ENCODE peak calls at places on chromosomes 2 and 18, in four cellular contexts. One of them, this sample, is unnamed.

GRCh38 chr2:201938816-201939180 is 94.9 kb upstream of the FZD7 start:
- DNase-seq in activated naive CD8-positive, alpha-beta T cell treated with anti-CD3 and anti-CD28 coated beads, Interleukin-2, amount 10 ng/mL, durations not matched to agents 7 days and 5 days: no peak
- DNase-seq in prostate gland: no peak
- DNase-seq in GM20000: no peak
- DNase-seq in this sample: no peak

GRCh38 chr18:48539406-48540328 is 836 bp downstream of the CTIF start:
- DNase-seq in activated naive CD8-positive, alpha-beta T cell treated with anti-CD3 and anti-CD28 coated beads, Interleukin-2, amount 10 ng/mL, durations not matched to agents 7 days and 5 days: peak
- DNase-seq in prostate gland: no peak
- DNase-seq in GM20000: peak
- DNase-seq in this sample: no peak

GRCh38 chr2:51846796-51847195 is 814.9 kb upstream of the NRXN1 start:
- DNase-seq in activated naive CD8-positive, alpha-beta T cell treated with anti-CD3 and anti-CD28 coated beads, Interleukin-2, amount 10 ng/mL, durations not matched to agents 7 days and 5 days: no peak
- DNase-seq in prostate gland: no peak
- DNase-seq in GM20000: no peak
- DNase-seq in this sample: no peak

GRCh38 chr2:126300348-126300747 is 355.6 kb upstream of the GYPC start:
- DNase-seq in activated naive CD8-positive, alpha-beta T cell treated with anti-CD3 and anti-CD28 coated beads, Interleukin-2, amount 10 ng/mL, durations not matched to agents 7 days and 5 days: no peak
- DNase-seq in prostate gland: no peak
- DNase-seq in GM20000: no peak
- DNase-seq in this sample: no peak

GRCh38 chr2:120195575-120195974 is 27.6 kb downstream of the TMEM185B start:
- DNase-seq in activated naive CD8-positive, alpha-beta T cell treated with anti-CD3 and anti-CD28 coated beads, Interleukin-2, amount 10 ng/mL, durations not matched to agents 7 days and 5 days: no peak
- DNase-seq in prostate gland: no peak
- DNase-seq in GM20000: no peak
- DNase-seq in this sample: no peak

GRCh38 chr2:180573951-180574350 is 406.5 kb upstream of the UBE2E3 start:
- DNase-seq in activated naive CD8-positive, alpha-beta T cell treated with anti-CD3 and anti-CD28 coated beads, Interleukin-2, amount 10 ng/mL, durations not matched to agents 7 days and 5 days: no peak
- DNase-seq in prostate gland: no peak
- DNase-seq in GM20000: no peak
- DNase-seq in this sample: no peak

GRCh38 chr2:154261473-154262027 is 389.8 kb downstream of the GALNT13 start:
- DNase-seq in activated naive CD8-positive, alpha-beta T cell treated with anti-CD3 and anti-CD28 coated beads, Interleukin-2, amount 10 ng/mL, durations not matched to agents 7 days and 5 days: no peak
- DNase-seq in prostate gland: no peak
- DNase-seq in GM20000: no peak
- DNase-seq in this sample: no peak

GRCh38 chr2:226792155-226792871 is 7.3 kb downstream of the IRS1 start:
- DNase-seq in activated naive CD8-positive, alpha-beta T cell treated with anti-CD3 and anti-CD28 coated beads, Interleukin-2, amount 10 ng/mL, durations not matched to agents 7 days and 5 days: no peak
- DNase-seq in prostate gland: no peak
- DNase-seq in GM20000: no peak
- DNase-seq in this sample: no peak

GRCh38 chr2:85872536-85873161 is 16.1 kb downstream of the ST3GAL5 start:
- DNase-seq in activated naive CD8-positive, alpha-beta T cell treated with anti-CD3 and anti-CD28 coated beads, Interleukin-2, amount 10 ng/mL, durations not matched to agents 7 days and 5 days: no peak
- DNase-seq in prostate gland: no peak
- DNase-seq in GM20000: no peak
- DNase-seq in this sample: no peak